ENCODE peak calls at places on chromosomes 6 and 20, in six cellular contexts. P, L, E, R, Z and K are unnamed samples.
A peak's percentile ranks its signal among the peaks of the same experiment; 100 is the strongest.

GRCh38 chr6:155171109-155171746 is 92.6 kb upstream of the CLDN20 start:
- DNase-seq in P (peak; percentile 84), L (no peak), E (peak; percentile 97), R (peak; percentile 25), Z (peak; percentile 94), K (peak; percentile 56)

GRCh38 chr6:143611580-143611979 is 66.2 kb upstream of the PHACTR2 start:
- DNase-seq in P (no peak), L (no peak), E (no peak), R (no peak), Z (no peak), K (no peak)

GRCh38 chr6:78605909-78606446 is 261.4 kb upstream of the IRAK1BP1 start:
- DNase-seq in P (no peak), L (no peak), E (peak; percentile 71), R (no peak), Z (peak; percentile 77), K (no peak)

GRCh38 chr6:14406616-14407343 is 289.2 kb downstream of the CD83 start:
- DNase-seq in P (no peak), L (no peak), E (no peak), R (no peak), Z (no peak), K (no peak)

GRCh38 chr20:4006640-4007039 is 8.7 kb downstream of the RNF24 start:
- DNase-seq in P (no peak), L (no peak), E (no peak), R (no peak), Z (no peak), K (no peak)

GRCh38 chr6:44049989-44050871 is 77.0 kb downstream of the MRPL14 start:
- DNase-seq in P (no peak), L (no peak), E (no peak), R (no peak), Z (peak; percentile 25), K (no peak)

GRCh38 chr20:23632711-23633573 is 4.8 kb downstream of the CST3 start:
- DNase-seq in P (no peak), L (no peak), E (no peak), R (no peak), Z (no peak), K (no peak)

GRCh38 chr6:8492536-8493125 is 57.3 kb upstream of the SLC35B3 start:
- DNase-seq in P (no peak), L (no peak), E (no peak), R (no peak), Z (no peak), K (no peak)

GRCh38 chr6:150119256-150119655 is 23.6 kb upstream of the PPP1R14C start:
- DNase-seq in P (no peak), L (no peak), E (no peak), R (no peak), Z (no peak), K (no peak)

GRCh38 chr20:62888406-62888805 is 26.8 kb upstream of the TCFL5 start:
- DNase-seq in P (no peak), L (no peak), E (no peak), R (no peak), Z (no peak), K (no peak)

GRCh38 chr6:159852877-159853276 is 37.9 kb upstream of the MAS1 start:
- DNase-seq in P (no peak), L (no peak), E (peak; percentile 19), R (peak; percentile 36), Z (peak; percentile 31), K (no peak)

GRCh38 chr20:9323622-9324021 is 190.8 kb upstream of the LAMP5 start:
- DNase-seq in P (no peak), L (no peak), E (no peak), R (peak; percentile 19), Z (peak; percentile 39), K (no peak)

GRCh38 chr6:111250743-111251406 is 163.6 kb downstream of the SLC16A10 start:
- DNase-seq in P (no peak), L (no peak), E (no peak), R (no peak), Z (peak; percentile 31), K (no peak)

GRCh38 chr6:85403331-85404015 is 46.4 kb upstream of the NT5E start:
- DNase-seq in P (no peak), L (no peak), E (peak; percentile 86), R (peak; percentile 28), Z (peak; percentile 77), K (no peak)

GRCh38 chr20:48750941-48751620 is 76.7 kb downstream of the PREX1 start:
- DNase-seq in P (no peak), L (no peak), E (no peak), R (no peak), Z (no peak), K (peak; percentile 83)

GRCh38 chr6:37175332-37176267 is 5.6 kb downstream of the PIM1 start:
- DNase-seq in P (no peak), L (no peak), E (no peak), R (no peak), Z (no peak), K (no peak)

GRCh38 chr6:148304976-148305375 is 37.7 kb upstream of the SASH1 start:
- DNase-seq in P (no peak), L (no peak), E (peak; percentile 79), R (no peak), Z (peak; percentile 81), K (no peak)

GRCh38 chr6:169789944-169790927 is 38.8 kb downstream of the ERMARD start:
- DNase-seq in P (peak; percentile 17), L (peak; percentile 83), E (peak; percentile 58), R (peak; percentile 89), Z (peak; percentile 65), K (peak; percentile 67)

GRCh38 chr6:89281779-89282246 is 33.3 kb downstream of the GABRR2 start:
- DNase-seq in P (peak; percentile 37), L (peak; percentile 24), E (peak; percentile 31), R (no peak), Z (peak; percentile 52), K (peak; percentile 69)
- TF ChIP-seq CTCF in P (peak; percentile 72), L (peak; percentile 21), E (peak; percentile 73), R (peak; percentile 22), Z (peak; percentile 55), K (peak; percentile 89)

GRCh38 chr20:58626076-58626475 is 25.0 kb upstream of the STX16 start:
- DNase-seq in P (no peak), L (no peak), E (no peak), R (no peak), Z (peak; percentile 41), K (no peak)

GRCh38 chr20:58627212-58628072 is 23.6 kb upstream of the STX16 start:
- DNase-seq in P (no peak), L (no peak), E (no peak), R (no peak), Z (no peak), K (no peak)

GRCh38 chr20:58629213-58629575 is 21.9 kb upstream of the STX16 start:
- DNase-seq in P (no peak), L (no peak), E (no peak), R (no peak), Z (no peak), K (no peak)

GRCh38 chr20:58630063-58630462 is 21.0 kb upstream of the STX16 start:
- DNase-seq in P (no peak), L (no peak), E (peak; percentile 67), R (no peak), Z (peak; percentile 90), K (no peak)

DNA sequence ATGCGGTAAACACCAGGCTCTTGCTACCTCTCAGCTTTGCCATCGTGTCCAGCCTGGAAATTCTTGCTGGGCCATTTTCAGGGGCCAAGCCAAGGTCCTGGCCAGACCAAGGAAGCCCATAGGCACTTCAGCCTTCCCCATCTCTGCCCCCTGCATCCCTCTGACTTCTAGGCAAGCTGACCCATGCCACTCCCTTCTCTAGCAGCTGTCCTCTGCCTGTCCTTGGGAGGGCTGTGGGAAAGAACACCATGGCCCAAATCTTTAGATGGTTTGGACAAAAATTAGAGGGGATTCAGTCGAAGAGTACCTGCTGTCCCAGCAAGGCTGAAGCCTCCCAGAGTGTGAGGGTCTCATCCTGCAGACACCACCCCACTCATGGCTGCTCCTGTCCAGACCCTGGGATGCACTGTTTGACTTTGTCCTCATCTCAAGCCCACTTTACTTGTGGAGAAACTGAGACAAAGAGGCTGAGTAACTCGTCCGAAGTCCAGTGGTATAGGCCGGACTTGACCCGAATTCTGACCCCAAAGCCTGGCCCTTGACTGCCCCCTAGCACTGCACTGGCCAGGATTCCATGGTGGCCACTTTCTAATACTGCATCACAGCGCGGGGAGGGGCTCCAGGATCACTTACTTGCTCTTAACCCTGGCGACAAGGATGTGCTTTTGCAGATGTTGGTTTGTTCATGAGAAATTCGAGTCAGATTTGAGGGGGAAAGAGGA is 22.4 kb upstream of the STX16 start:
- DNase-seq in P (no peak), L (no peak), E (no peak), R (no peak), Z (no peak), K (no peak)
- TF ChIP-seq CTCF in P (no peak), L (no peak), E (peak; percentile 31), R (no peak), Z (no peak), K (no peak)

GRCh38 chr20:41185013-41185757 is 47.8 kb downstream of the PLCG1 start:
- DNase-seq in P (no peak), L (no peak), E (no peak), R (peak; percentile 1), Z (no peak), K (no peak)
- TF ChIP-seq CTCF in P (no peak), L (no peak), E (no peak), R (no peak), Z (no peak), K (no peak)

GRCh38 chr6:15798856-15799255 is 136.0 kb upstream of the DTNBP1 start:
- DNase-seq in P (no peak), L (no peak), E (no peak), R (no peak), Z (no peak), K (no peak)
- TF ChIP-seq CTCF in P (no peak), L (no peak), E (no peak), R (no peak), Z (no peak), K (no peak)

GRCh38 chr6:166511316-166511715 is 75.2 kb downstream of the RAMACL start:
- DNase-seq in P (no peak), L (no peak), E (no peak), R (no peak), Z (no peak), K (no peak)

GRCh38 chr6:166512567-166512966 is 73.9 kb downstream of the RAMACL start:
- DNase-seq in P (no peak), L (no peak), E (no peak), R (no peak), Z (no peak), K (no peak)

GRCh38 chr6:166514196-166514595 is 72.3 kb downstream of the RAMACL start:
- DNase-seq in P (no peak), L (no peak), E (no peak), R (no peak), Z (no peak), K (no peak)

GRCh38 chr6:166516256-166516655 is 70.2 kb downstream of the RAMACL start:
- DNase-seq in P (no peak), L (no peak), E (no peak), R (no peak), Z (no peak), K (no peak)

GRCh38 chr6:166515072-166515810 is 71.2 kb downstream of the RAMACL start:
- DNase-seq in P (peak; percentile 59), L (no peak), E (peak; percentile 83), R (peak; percentile 44), Z (peak; percentile 88), K (no peak)
- TF ChIP-seq CTCF in P (peak; percentile 57), L (no peak), E (peak; percentile 78), R (peak; percentile 14), Z (peak; percentile 66), K (no peak)

DNA sequence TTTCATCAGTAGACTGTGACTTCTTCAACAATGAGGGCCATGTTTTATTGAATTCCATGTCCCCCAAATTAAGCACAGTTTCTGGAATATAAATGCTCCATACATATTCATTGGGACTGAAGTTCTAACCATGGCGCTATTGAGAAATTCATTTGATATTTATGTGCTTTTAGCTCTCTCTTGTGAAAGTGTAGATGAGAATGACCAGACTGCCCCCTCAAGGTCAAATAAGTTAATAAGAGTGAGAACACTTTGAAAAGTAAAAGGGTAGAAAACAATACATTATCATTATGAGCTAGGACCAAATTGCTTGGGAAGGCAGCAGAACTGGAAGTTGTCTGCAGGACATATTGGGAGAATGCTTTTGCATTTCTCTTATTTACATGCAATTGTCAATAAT is 597.9 kb downstream of the EPM2A start:
- DNase-seq in P (peak; percentile 9), L (no peak), E (peak; percentile 35), R (no peak), Z (peak; percentile 42), K (no peak)
- TF ChIP-seq CTCF in P (no peak), L (no peak), E (peak; percentile 71), R (peak; percentile 26), Z (peak; percentile 61), K (no peak)